ENCODE peak calls at places on chromosomes 1 and 21, in seven cellular contexts. N, O, W, E, C, T and J are unnamed samples.

GRCh38 chr1:232226197-232226681 is 403.7 kb downstream of the SIPA1L2 start:
- DNase-seq in N (peak), O (peak), W (peak), E (no peak), C (peak), T (peak), J (no peak)

GRCh38 chr1:98221926-98222325 is 301.1 kb upstream of the DPYD start:
- DNase-seq in N (peak), O (no peak), W (no peak), E (no peak), C (peak), T (peak), J (no peak)

GRCh38 chr1:91553196-91553595 is 52.5 kb downstream of the CDC7 start:
- DNase-seq in N (peak), O (no peak), W (no peak), E (no peak), C (no peak), T (peak), J (no peak)

GRCh38 chr1:62062087-62062486 is 132.6 kb upstream of the L1TD1 start:
- DNase-seq in N (no peak), O (no peak), W (no peak), E (no peak), C (no peak), T (no peak), J (no peak)

GRCh38 chr1:93778457-93778856 is 96.8 kb upstream of the BCAR3 start:
- DNase-seq in N (no peak), O (no peak), W (no peak), E (no peak), C (no peak), T (no peak), J (no peak)

GRCh38 chr1:90989302-90989701 is 32.5 kb downstream of the ZNF644 start:
- DNase-seq in N (no peak), O (no peak), W (no peak), E (no peak), C (no peak), T (no peak), J (no peak)

GRCh38 chr21:41142051-41142795 is 25.7 kb upstream of the BACE2 start:
- DNase-seq in N (peak), O (peak), W (no peak), E (no peak), C (no peak), T (peak), J (no peak)

GRCh38 chr1:50270926-50271325 is 152.3 kb downstream of the DMRTA2 start:
- DNase-seq in N (no peak), O (no peak), W (no peak), E (no peak), C (no peak), T (no peak), J (no peak)

GRCh38 chr1:110880708-110881374 is 7.9 kb downstream of the CD53 start:
- DNase-seq in N (peak), O (no peak), W (no peak), E (no peak), C (no peak), T (no peak), J (no peak)

GRCh38 chr1:167273027-167273800 is 52.5 kb downstream of the POU2F1 start:
- DNase-seq in N (peak), O (no peak), W (no peak), E (no peak), C (peak), T (peak), J (no peak)

GRCh38 chr21:27831821-27832569 is 865.1 kb upstream of the ADAMTS5 start:
- DNase-seq in N (no peak), O (no peak), W (no peak), E (no peak), C (no peak), T (peak), J (no peak)

GRCh38 chr21:35324372-35325220 is 275.5 kb upstream of the RUNX1 start:
- DNase-seq in N (peak), O (no peak), W (no peak), E (peak), C (no peak), T (peak), J (no peak)

GRCh38 chr21:37367301-37367757 is 756 bp downstream of the DYRK1A start:
- DNase-seq in N (no peak), O (no peak), W (no peak), E (peak), C (no peak), T (no peak), J (no peak)

GRCh38 chr1:223556414-223557124 is 108.9 kb downstream of the CAPN8 start:
- DNase-seq in N (peak), O (peak), W (peak), E (peak), C (peak), T (no peak), J (peak)

GRCh38 chr1:21848524-21849174 is 36.6 kb downstream of the LDLRAD2 start:
- DNase-seq in N (no peak), O (no peak), W (no peak), E (no peak), C (no peak), T (no peak), J (no peak)

GRCh38 chr1:204307334-204307883 is 52.3 kb downstream of the PLEKHA6 start:
- DNase-seq in N (no peak), O (peak), W (peak), E (peak), C (no peak), T (no peak), J (no peak)

GRCh38 chr1:152034324-152034653 is 2.5 kb downstream of the S100A11 start:
- DNase-seq in N (no peak), O (no peak), W (no peak), E (no peak), C (no peak), T (no peak), J (no peak)

GRCh38 chr1:103525114-103525606 is 339 bp upstream of the RNPC3 start:
- DNase-seq in N (peak), O (peak), W (peak), E (peak), C (no peak), T (peak), J (peak)

GRCh38 chr1:10217748-10218441 is 7.5 kb downstream of the KIF1B start:
- DNase-seq in N (peak), O (no peak), W (no peak), E (no peak), C (no peak), T (peak), J (no peak)

GRCh38 chr1:68459796-68460195 is 10.0 kb upstream of the RPE65 start:
- DNase-seq in N (peak), O (no peak), W (no peak), E (no peak), C (no peak), T (peak), J (no peak)

GRCh38 chr1:43687301-43688108 is 19.8 kb upstream of the ST3GAL3 start:
- DNase-seq in N (no peak), O (no peak), W (no peak), E (no peak), C (no peak), T (no peak), J (no peak)

GRCh38 chr1:78054559-78054958 is 8.8 kb downstream of the GIPC2 start:
- DNase-seq in N (no peak), O (no peak), W (no peak), E (no peak), C (no peak), T (no peak), J (no peak)

GRCh38 chr1:52139817-52140540 is 1.9 kb upstream of the ZFYVE9 start:
- DNase-seq in N (peak), O (no peak), W (no peak), E (peak), C (no peak), T (peak), J (no peak)

GRCh38 chr1:181221078-181221477 is 132.6 kb downstream of the IER5 start:
- DNase-seq in N (no peak), O (no peak), W (no peak), E (no peak), C (no peak), T (no peak), J (no peak)

GRCh38 chr1:172254521-172255222 is 165.8 kb upstream of the C1orf105 start:
- DNase-seq in N (peak), O (no peak), W (no peak), E (no peak), C (no peak), T (peak), J (no peak)

GRCh38 chr1:41414291-41414690 is 53.1 kb downstream of the FOXO6 start:
- DNase-seq in N (no peak), O (no peak), W (no peak), E (no peak), C (no peak), T (no peak), J (no peak)

GRCh38 chr1:32195972-32196823 is 4.2 kb upstream of the CCDC28B start:
- DNase-seq in N (no peak), O (no peak), W (no peak), E (no peak), C (peak), T (no peak), J (no peak)

GRCh38 chr1:59089922-59090457 is 206.9 kb upstream of the FGGY start:
- DNase-seq in N (no peak), O (no peak), W (no peak), E (no peak), C (no peak), T (no peak), J (no peak)

GRCh38 chr21:33286600-33287456 is 20.7 kb downstream of the IL10RB start:
- DNase-seq in N (peak), O (no peak), W (no peak), E (no peak), C (no peak), T (peak), J (no peak)

GRCh38 chr1:1176931-1177330 is 3.3 kb downstream of the TTLL10 start:
- DNase-seq in N (no peak), O (no peak), W (no peak), E (no peak), C (no peak), T (no peak), J (no peak)

GRCh38 chr1:113940365-113941244 is 11.5 kb downstream of the HIPK1 start:
- DNase-seq in N (no peak), O (no peak), W (no peak), E (no peak), C (peak), T (no peak), J (no peak)

GRCh38 chr1:76279387-76279748 is 204.8 kb downstream of the ST6GALNAC3 start:
- DNase-seq in N (no peak), O (no peak), W (no peak), E (peak), C (no peak), T (no peak), J (no peak)

GRCh38 chr1:115090547-115090946 is 1.2 kb upstream of the TSPAN2 start:
- DNase-seq in N (no peak), O (peak), W (no peak), E (no peak), C (no peak), T (peak), J (no peak)

GRCh38 chr21:22536511-22536910 is 1538.3 kb downstream of the NCAM2 start:
- DNase-seq in N (no peak), O (no peak), W (no peak), E (peak), C (no peak), T (no peak), J (no peak)
- H2AFZ ChIP-seq in N (no peak), O (no peak), W (no peak), E (no peak), C (no peak), T (no peak), J (no peak)

DNA sequence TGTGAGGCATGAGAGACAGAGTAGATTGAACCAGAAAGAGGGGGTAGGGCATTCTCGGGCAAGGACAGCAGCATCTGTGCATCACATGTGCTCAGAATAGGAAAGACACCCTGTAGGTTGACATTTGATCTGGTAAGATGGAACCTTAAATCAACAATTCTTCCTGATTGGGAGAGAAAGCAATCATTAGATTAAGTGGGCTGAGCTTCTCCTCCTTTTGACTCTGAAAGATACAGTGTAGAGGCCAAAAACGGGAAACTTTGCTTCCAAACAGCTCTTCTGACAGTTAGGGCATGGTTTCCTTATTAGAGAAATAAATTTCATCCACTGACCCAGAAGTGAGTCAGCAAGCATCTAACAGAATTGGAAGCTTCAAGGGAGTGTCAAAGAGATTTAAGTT is 9.7 kb downstream of the KIF14 start:
- DNase-seq in N (no peak), O (no peak), W (no peak), E (no peak), C (no peak), T (no peak), J (no peak)
- H2AFZ ChIP-seq in N (no peak), O (no peak), W (no peak), E (no peak), C (no peak), T (peak), J (no peak)

GRCh38 chr1:199018471-199019135 is 379.8 kb downstream of the PTPRC start:
- DNase-seq in N (no peak), O (no peak), W (no peak), E (no peak), C (peak), T (no peak), J (no peak)
- H2AFZ ChIP-seq in N (no peak), O (no peak), W (no peak), E (no peak), C (peak), T (no peak), J (no peak)

GRCh38 chr1:45550401-45551305 is at the start of gene AKR1A1:
- DNase-seq in N (peak), O (peak), W (peak), E (peak), C (peak), T (peak), J (peak)

GRCh38 chr1:45554198-45554597 is 3.6 kb downstream of the AKR1A1 start:
- DNase-seq in N (no peak), O (no peak), W (no peak), E (no peak), C (no peak), T (no peak), J (no peak)

GRCh38 chr1:45552309-45552708 is 1.7 kb downstream of the AKR1A1 start:
- DNase-seq in N (peak), O (no peak), W (no peak), E (peak), C (no peak), T (no peak), J (no peak)

GRCh38 chr1:45557422-45557944 is 6.9 kb downstream of the AKR1A1 start:
- DNase-seq in N (peak), O (no peak), W (no peak), E (no peak), C (no peak), T (no peak), J (no peak)

GRCh38 chr1:45551684-45552083 is 1.1 kb downstream of the AKR1A1 start:
- DNase-seq in N (no peak), O (no peak), W (no peak), E (no peak), C (no peak), T (no peak), J (no peak)
- H2AFZ ChIP-seq in N (peak), O (no peak), W (no peak), E (peak), C (peak), T (no peak), J (no peak)

GRCh38 chr1:89565521-89565920 is 40.9 kb downstream of the LRRC8B start:
- DNase-seq in N (no peak), O (no peak), W (no peak), E (no peak), C (no peak), T (no peak), J (no peak)

GRCh38 chr1:89573410-89573809 is 48.8 kb downstream of the LRRC8B start:
- DNase-seq in N (no peak), O (no peak), W (no peak), E (no peak), C (no peak), T (no peak), J (no peak)

GRCh38 chr1:89566761-89567174 is 42.1 kb downstream of the LRRC8B start:
- DNase-seq in N (no peak), O (peak), W (peak), E (peak), C (no peak), T (peak), J (no peak)

GRCh38 chr1:89563957-89564604 is 39.5 kb downstream of the LRRC8B start:
- DNase-seq in N (no peak), O (no peak), W (no peak), E (no peak), C (no peak), T (no peak), J (no peak)

GRCh38 chr1:89567797-89568196 is 43.2 kb downstream of the LRRC8B start:
- DNase-seq in N (no peak), O (no peak), W (no peak), E (no peak), C (no peak), T (no peak), J (no peak)
- H2AFZ ChIP-seq in N (no peak), O (no peak), W (no peak), E (no peak), C (no peak), T (no peak), J (no peak)

GRCh38 chr1:228082975-228083870 is 715 bp downstream of the ARF1 start:
- DNase-seq in N (no peak), O (peak), W (no peak), E (peak), C (peak), T (no peak), J (peak)
- H2AFZ ChIP-seq in N (peak), O (no peak), W (peak), E (no peak), C (peak), T (no peak), J (no peak)

GRCh38 chr1:182676321-182676720 is 8.1 kb downstream of the RGS8 start:
- DNase-seq in N (no peak), O (no peak), W (no peak), E (no peak), C (no peak), T (no peak), J (peak)
- H2AFZ ChIP-seq in N (no peak), O (no peak), W (no peak), E (no peak), C (no peak), T (no peak), J (no peak)

DNA sequence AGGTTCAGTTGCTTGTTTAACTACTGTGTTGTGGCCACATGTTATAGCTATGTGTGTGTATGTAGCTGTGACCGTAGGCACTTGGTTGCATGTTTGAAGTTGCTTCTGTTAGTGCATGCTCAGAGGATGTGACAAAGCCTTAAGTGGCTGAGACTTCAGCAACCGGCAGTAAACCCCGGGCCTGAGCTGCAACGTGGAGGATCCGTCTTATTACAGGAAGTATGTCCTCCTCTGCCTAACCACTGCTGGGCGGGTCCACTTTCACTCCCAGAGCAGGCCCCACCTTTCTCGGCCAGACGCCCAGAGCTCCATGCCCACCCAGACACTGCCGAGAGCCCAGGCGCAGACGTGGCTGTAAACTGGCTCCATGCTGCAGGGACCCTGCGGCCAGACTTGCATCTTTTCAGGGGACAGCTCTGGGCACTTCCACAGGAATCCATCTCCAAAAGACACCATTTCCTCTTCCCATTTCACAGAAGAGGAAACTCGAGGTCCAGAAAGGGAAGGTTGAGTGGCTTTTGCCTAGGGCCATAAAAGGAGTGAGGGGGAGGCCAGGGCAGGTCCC is 2.2 kb downstream of the TCEA3 start:
- DNase-seq in N (peak), O (no peak), W (no peak), E (peak), C (peak), T (peak), J (no peak)
- H2AFZ ChIP-seq in N (peak), O (no peak), W (no peak), E (no peak), C (no peak), T (peak), J (no peak)

DNA sequence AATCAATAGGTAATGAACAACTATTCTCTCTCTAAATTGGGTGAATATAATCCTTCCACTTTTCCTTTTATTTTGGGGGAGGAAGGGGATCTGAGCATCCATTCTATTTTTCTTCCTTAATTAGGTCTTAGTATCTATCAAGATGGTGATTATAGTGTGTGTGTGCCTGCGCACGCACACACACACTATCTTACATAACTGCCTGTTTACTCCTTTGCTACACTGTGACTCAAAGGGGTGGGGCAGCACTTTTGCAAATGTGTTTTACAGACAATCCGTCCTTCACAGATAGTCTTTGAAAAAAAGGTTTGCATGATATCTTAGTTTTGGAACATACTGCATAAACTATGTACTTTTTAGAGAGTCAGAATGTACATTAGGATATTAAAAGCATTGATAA is 191.5 kb downstream of the SDCCAG8 start:
- DNase-seq in N (peak), O (no peak), W (no peak), E (no peak), C (peak), T (peak), J (no peak)
- H2AFZ ChIP-seq in N (no peak), O (no peak), W (no peak), E (no peak), C (no peak), T (no peak), J (no peak)

GRCh38 chr1:89201489-89201794 is 2.7 kb upstream of the GBP4 start:
- DNase-seq in N (no peak), O (no peak), W (no peak), E (no peak), C (no peak), T (no peak), J (no peak)

GRCh38 chr1:89199515-89199914 is 773 bp upstream of the GBP4 start:
- DNase-seq in N (no peak), O (no peak), W (no peak), E (no peak), C (no peak), T (no peak), J (no peak)

GRCh38 chr1:89198500-89199072 is at the start of gene GBP4:
- DNase-seq in N (peak), O (peak), W (no peak), E (peak), C (peak), T (no peak), J (no peak)

GRCh38 chr1:89203166-89203565 is 4.4 kb upstream of the GBP4 start:
- DNase-seq in N (peak), O (no peak), W (no peak), E (no peak), C (no peak), T (no peak), J (no peak)

GRCh38 chr1:89200668-89201488 is 2.1 kb upstream of the GBP4 start:
- DNase-seq in N (no peak), O (no peak), W (no peak), E (no peak), C (peak), T (no peak), J (no peak)
- H2AFZ ChIP-seq in N (no peak), O (no peak), W (no peak), E (no peak), C (peak), T (no peak), J (no peak)